ENCODE peak calls at places on chromosomes 6 and 20, in five cellular contexts. A is Peyer's patch; P is cardiac fibroblast; G is activated CD8-positive, alpha-beta T cell treated with anti-CD3 and anti-CD28 coated beads for 36 hours; Y is left lung. R is an unnamed sample.

GRCh38 chr6:137237413-137238170 is 18.4 kb upstream of the IFNGR1 start:
- DNase-seq in A (no peak), G (no peak), Y (no peak), P (peak), R (peak)

GRCh38 chr20:39225978-39226377 is 263.8 kb downstream of the DHX35 start:
- DNase-seq in A (no peak), G (no peak), Y (no peak), P (no peak), R (no peak)

GRCh38 chr6:80639243-80639642 is 532.8 kb downstream of the BCKDHB start:
- DNase-seq in A (no peak), Y (no peak), G (no peak), P (peak), R (peak)

GRCh38 chr6:32621372-32621771 is 15.8 kb upstream of the HLA-DQA1 start:
- DNase-seq in Y (no peak), A (no peak), G (no peak), P (no peak), R (no peak)

GRCh38 chr6:34391023-34391485 is 1.4 kb downstream of the NUDT3 start:
- DNase-seq in A (peak), P (peak), Y (peak), G (no peak), R (peak)

GRCh38 chr20:49115565-49115964 is 69.5 kb downstream of the CSE1L start:
- DNase-seq in P (peak), Y (no peak), G (no peak), A (no peak), R (peak)

GRCh38 chr6:51300510-51300909 is 481.8 kb downstream of the TFAP2B start:
- DNase-seq in A (no peak), P (no peak), Y (no peak), G (no peak), R (no peak)

GRCh38 chr20:568097-568864 is 24.7 kb upstream of the CSNK2A1 start:
- DNase-seq in Y (no peak), P (no peak), A (no peak), G (peak), R (no peak)

GRCh38 chr6:72760130-72760793 is 138.4 kb downstream of the KCNQ5 start:
- DNase-seq in A (no peak), P (peak), Y (no peak), G (no peak), R (no peak)

GRCh38 chr20:23680151-23680550 is 8.7 kb downstream of the CST4 start:
- DNase-seq in P (peak), A (no peak), G (no peak), Y (no peak), R (no peak)

GRCh38 chr20:41050361-41051019 is 21.9 kb downstream of the TOP1 start:
- DNase-seq in P (peak), A (no peak), G (no peak), Y (no peak), R (peak)

GRCh38 chr20:16393836-16394235 is 179.4 kb downstream of the KIF16B start:
- DNase-seq in A (no peak), Y (no peak), G (no peak), P (no peak), R (no peak)

GRCh38 chr20:59253779-59254319 is 46.6 kb upstream of the EDN3 start:
- DNase-seq in Y (no peak), A (peak), G (peak), P (no peak), R (no peak)

GRCh38 chr6:168699631-168700315 is 258.8 kb downstream of the SMOC2 start:
- DNase-seq in A (no peak), P (no peak), Y (no peak), G (no peak), R (no peak)

DNA sequence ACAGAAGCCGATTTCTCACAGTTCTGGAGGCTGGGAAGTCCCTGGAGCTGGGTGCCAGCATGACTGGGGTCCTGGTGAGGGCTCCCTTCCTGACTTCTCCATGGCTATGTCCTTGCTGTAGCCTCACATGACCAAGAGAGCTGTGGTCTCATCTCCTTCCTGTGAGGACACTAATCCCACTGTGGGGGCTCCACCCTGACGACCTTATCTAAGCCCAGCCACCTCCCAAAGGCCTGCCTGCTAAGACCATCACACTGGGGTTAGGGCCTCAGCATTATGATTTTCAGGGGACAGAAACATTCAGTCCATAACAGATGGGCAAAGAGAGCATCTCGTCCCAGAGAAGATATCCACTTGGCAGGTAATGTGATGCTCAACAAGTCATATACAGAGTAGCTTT is 16.8 kb downstream of the RPP40 start:
- DNase-seq in G (no peak), Y (no peak), A (no peak), P (no peak), R (no peak)
- TF ChIP-seq CTCF in G (no peak), Y (no peak), A (no peak), P (no peak), R (no peak)

GRCh38 chr6:156279306-156279969 is 497.7 kb upstream of the ARID1B start:
- DNase-seq in P (no peak), G (no peak), A (peak), Y (no peak), R (peak)

GRCh38 chr6:156282087-156282486 is 495.1 kb upstream of the ARID1B start:
- DNase-seq in Y (no peak), A (no peak), G (no peak), P (no peak), R (no peak)

GRCh38 chr6:156280131-156280530 is 497.0 kb upstream of the ARID1B start:
- DNase-seq in G (no peak), A (peak), Y (no peak), P (no peak), R (no peak)

DNA sequence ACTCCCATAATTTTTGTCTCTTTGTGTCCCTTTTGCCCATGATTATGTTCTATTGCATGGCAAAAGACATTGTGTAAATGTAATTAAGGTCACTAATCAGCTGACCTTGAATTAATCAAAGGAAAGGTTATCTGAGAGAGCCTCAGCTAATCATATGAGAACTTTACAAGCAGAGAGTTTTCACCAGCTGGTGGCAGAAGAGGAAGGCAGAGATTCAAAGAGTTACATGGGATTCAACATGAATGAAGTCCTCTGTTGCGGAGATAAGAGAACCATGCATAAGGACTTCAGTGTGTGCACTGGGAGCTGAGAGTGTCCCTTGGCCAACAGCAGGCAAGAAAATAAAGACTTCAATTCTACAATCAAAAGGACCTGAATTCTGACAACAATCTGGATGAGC is 494.1 kb upstream of the ARID1B start:
- DNase-seq in A (no peak), G (no peak), P (no peak), Y (no peak), R (no peak)
- TF ChIP-seq CTCF in A (no peak), G (no peak), P (no peak), Y (no peak), R (no peak)

GRCh38 chr20:51562334-51563140 is 20.0 kb upstream of the NFATC2 start:
- DNase-seq in P (peak), Y (peak), A (peak), G (peak), R (peak)
- TF ChIP-seq CTCF in P (no peak), Y (no peak), A (no peak), G (no peak), R (no peak)

DNA sequence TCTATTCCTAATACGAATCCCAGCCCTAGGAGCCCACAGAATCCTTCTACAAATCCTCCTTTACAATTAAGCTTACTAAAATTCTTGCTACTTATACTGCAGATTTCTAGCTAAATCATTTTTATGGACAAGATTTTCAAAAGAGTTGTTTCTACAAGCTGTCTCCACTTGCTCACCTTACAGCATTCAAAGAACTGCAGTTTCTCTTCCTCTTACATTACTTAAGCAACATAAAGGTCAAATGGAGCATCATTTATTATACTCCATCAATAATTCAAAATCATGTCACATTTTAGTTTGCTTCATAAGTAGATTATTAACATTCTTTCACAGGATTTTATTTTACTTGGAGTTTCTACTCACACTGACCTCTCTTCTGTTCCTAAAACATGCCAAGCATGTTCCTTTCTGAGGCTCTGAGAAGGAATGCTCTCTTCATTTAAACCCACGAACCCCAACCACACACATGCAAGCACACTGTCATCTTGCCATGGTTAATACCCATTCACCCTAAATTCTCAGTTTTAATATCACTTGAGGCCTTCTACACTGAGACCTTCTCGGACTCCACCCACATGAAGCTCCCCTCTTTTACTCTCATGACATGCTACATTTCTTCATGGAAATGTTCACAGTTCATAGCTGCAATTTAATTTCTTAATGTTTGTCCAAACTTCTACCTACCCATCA is 388.2 kb downstream of the TBC1D32 start:
- DNase-seq in A (no peak), G (no peak), Y (no peak), P (no peak), R (no peak)
- TF ChIP-seq CTCF in A (no peak), G (no peak), Y (no peak), P (no peak), R (no peak)

GRCh38 chr6:48904809-48905208 is 558.2 kb downstream of the MMUT start:
- DNase-seq in A (no peak), P (no peak), G (no peak), Y (no peak), R (no peak)
- TF ChIP-seq CTCF in A (no peak), P (no peak), G (no peak), Y (no peak), R (no peak)

GRCh38 chr6:129678463-129678862 is 31.5 kb downstream of the ARHGAP18 start:
- DNase-seq in Y (no peak), P (no peak), G (no peak), A (no peak), R (no peak)

GRCh38 chr6:129677634-129678325 is 32.2 kb downstream of the ARHGAP18 start:
- DNase-seq in P (no peak), A (no peak), G (no peak), Y (no peak), R (peak)

GRCh38 chr6:129679758-129680157 is 30.2 kb downstream of the ARHGAP18 start:
- DNase-seq in A (no peak), G (no peak), P (no peak), Y (no peak), R (no peak)

GRCh38 chr6:129680633-129681032 is 29.3 kb downstream of the ARHGAP18 start:
- DNase-seq in A (no peak), G (no peak), Y (no peak), P (no peak), R (no peak)

GRCh38 chr6:129679250-129679649 is 30.7 kb downstream of the ARHGAP18 start:
- DNase-seq in P (no peak), G (no peak), Y (no peak), A (no peak), R (peak)
- TF ChIP-seq CTCF in P (no peak), G (no peak), Y (no peak), A (no peak), R (no peak)

DNA sequence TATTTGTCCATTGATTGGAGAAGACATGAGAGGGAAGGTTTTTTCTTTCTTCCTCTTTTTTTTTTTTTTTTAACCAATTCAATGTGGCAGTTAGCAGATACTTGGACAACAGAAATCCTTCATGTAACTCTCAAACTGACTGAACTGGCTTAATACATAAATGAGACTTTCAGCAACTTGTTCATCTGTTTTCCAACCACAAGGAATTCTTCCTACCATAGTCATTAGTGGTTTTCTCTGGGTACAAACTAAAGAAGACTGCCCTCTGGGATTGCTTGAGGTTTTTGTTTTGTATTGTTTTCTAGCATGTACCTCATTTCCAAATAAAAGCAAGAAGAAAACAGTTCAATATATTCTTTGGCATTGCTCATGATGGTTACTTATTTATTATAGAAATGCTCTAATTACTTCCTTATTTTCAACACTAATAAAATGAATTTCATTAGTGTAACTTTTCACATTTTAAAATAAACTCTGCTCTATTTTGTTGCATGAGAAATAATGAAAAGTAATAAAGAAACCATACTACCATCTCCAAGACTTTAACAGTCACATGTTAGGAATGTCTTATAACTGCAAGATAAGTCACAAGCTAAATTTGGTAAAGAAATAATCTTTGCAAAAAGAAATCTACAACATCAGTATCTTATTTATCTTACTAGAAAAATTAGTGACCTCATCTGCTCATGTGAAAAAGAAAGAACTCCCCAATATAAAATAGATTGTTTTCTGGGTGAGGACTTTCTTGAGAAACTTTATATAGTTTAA is 52.0 kb downstream of the ME1 start:
- DNase-seq in Y (no peak), A (no peak), P (peak), G (no peak), R (peak)
- TF ChIP-seq CTCF in Y (no peak), A (no peak), P (no peak), G (no peak), R (no peak)

GRCh38 chr6:44715188-44715587 is 327.7 kb downstream of the CDC5L start:
- DNase-seq in G (no peak), P (no peak), Y (no peak), A (no peak), R (no peak)

GRCh38 chr6:44715925-44716324 is 328.4 kb downstream of the CDC5L start:
- DNase-seq in G (no peak), Y (no peak), P (no peak), A (no peak), R (no peak)

GRCh38 chr6:44708208-44708607 is 320.7 kb downstream of the CDC5L start:
- DNase-seq in P (no peak), G (no peak), A (no peak), Y (no peak), R (no peak)

GRCh38 chr6:44717431-44717830 is 329.9 kb downstream of the CDC5L start:
- DNase-seq in Y (no peak), A (no peak), P (no peak), G (no peak), R (no peak)

GRCh38 chr6:44712353-44713147 is 325.0 kb downstream of the CDC5L start:
- DNase-seq in A (no peak), Y (no peak), G (no peak), P (no peak), R (no peak)
- TF ChIP-seq CTCF in A (no peak), Y (no peak), G (no peak), P (no peak), R (no peak)

GRCh38 chr6:146673069-146673468 is 74.3 kb downstream of the ADGB start:
- DNase-seq in G (no peak), P (no peak), Y (no peak), A (no peak), R (no peak)
- TF ChIP-seq CTCF in G (no peak), P (no peak), Y (no peak), A (no peak), R (no peak)